ENCODE peak calls at places on chromosomes 6 and 20, in nine cellular contexts. One of them, this sample, is unnamed. For H3K27me3, the result is how much of the 10 kb centered on the place peaks cover.

GRCh38 chr20:50346372-50347347 is 156.0 kb downstream of the CEBPB start:
- DNase-seq in spleen: peak
- DNase-seq in stomach: peak
- DNase-seq in H1: no peak
- DNase-seq in K562: no peak
- DNase-seq in right lobe of liver: peak
- DNase-seq in IMR-90: peak
- DNase-seq in HCT116: no peak
- DNase-seq in sigmoid colon: peak
- DNase-seq in this sample: peak

GRCh38 chr6:14305629-14306028 is 188.1 kb downstream of the CD83 start:
- DNase-seq in spleen: no peak
- DNase-seq in stomach: no peak
- DNase-seq in H1: no peak
- DNase-seq in K562: no peak
- DNase-seq in right lobe of liver: no peak
- DNase-seq in IMR-90: no peak
- DNase-seq in HCT116: no peak
- DNase-seq in sigmoid colon: no peak
- DNase-seq in this sample: no peak

GRCh38 chr20:43752561-43753301 is 25.9 kb upstream of the GTSF1L start:
- DNase-seq in spleen: peak
- DNase-seq in stomach: peak
- DNase-seq in H1: no peak
- DNase-seq in K562: no peak
- DNase-seq in right lobe of liver: no peak
- DNase-seq in IMR-90: peak
- DNase-seq in HCT116: no peak
- DNase-seq in sigmoid colon: no peak
- DNase-seq in this sample: no peak

GRCh38 chr6:39420300-39421265 is 98.1 kb upstream of the KCNK16 start:
- DNase-seq in spleen: no peak
- DNase-seq in stomach: peak
- DNase-seq in H1: no peak
- DNase-seq in K562: no peak
- DNase-seq in right lobe of liver: no peak
- DNase-seq in IMR-90: peak
- DNase-seq in HCT116: no peak
- DNase-seq in sigmoid colon: peak
- DNase-seq in this sample: peak

GRCh38 chr20:36097751-36098151 is 56.8 kb upstream of the EPB41L1 start:
- DNase-seq in spleen: no peak
- DNase-seq in stomach: peak
- DNase-seq in H1: peak
- DNase-seq in K562: no peak
- DNase-seq in right lobe of liver: no peak
- DNase-seq in IMR-90: no peak
- DNase-seq in HCT116: no peak
- DNase-seq in sigmoid colon: no peak
- DNase-seq in this sample: no peak

GRCh38 chr6:161274488-161274858 is 612 bp upstream of the AGPAT4 start:
- DNase-seq in spleen: no peak
- DNase-seq in stomach: no peak
- DNase-seq in H1: no peak
- DNase-seq in K562: no peak
- DNase-seq in right lobe of liver: no peak
- DNase-seq in IMR-90: no peak
- DNase-seq in HCT116: no peak
- DNase-seq in sigmoid colon: no peak
- DNase-seq in this sample: no peak

GRCh38 chr6:163965426-163966348 is 551.2 kb downstream of the QKI start:
- DNase-seq in spleen: no peak
- DNase-seq in stomach: no peak
- DNase-seq in H1: no peak
- DNase-seq in K562: no peak
- DNase-seq in right lobe of liver: no peak
- DNase-seq in IMR-90: no peak
- DNase-seq in HCT116: no peak
- DNase-seq in sigmoid colon: no peak
- DNase-seq in this sample: peak

GRCh38 chr20:41956316-41957050 is 338.3 kb upstream of the CHD6 start:
- DNase-seq in spleen: no peak
- DNase-seq in stomach: no peak
- DNase-seq in H1: peak
- DNase-seq in K562: peak
- DNase-seq in right lobe of liver: no peak
- DNase-seq in IMR-90: no peak
- DNase-seq in HCT116: no peak
- DNase-seq in sigmoid colon: no peak
- DNase-seq in this sample: no peak

GRCh38 chr6:125882243-125882642 is 74.3 kb upstream of the HINT3 start:
- DNase-seq in spleen: no peak
- DNase-seq in stomach: no peak
- DNase-seq in H1: no peak
- DNase-seq in K562: no peak
- DNase-seq in right lobe of liver: no peak
- DNase-seq in IMR-90: no peak
- DNase-seq in HCT116: no peak
- DNase-seq in sigmoid colon: no peak
- DNase-seq in this sample: no peak

GRCh38 chr6:90238663-90239542 is 57.7 kb downstream of the BACH2 start:
- DNase-seq in spleen: no peak
- DNase-seq in stomach: no peak
- DNase-seq in H1: no peak
- DNase-seq in K562: no peak
- DNase-seq in right lobe of liver: no peak
- DNase-seq in IMR-90: no peak
- DNase-seq in HCT116: no peak
- DNase-seq in sigmoid colon: no peak
- DNase-seq in this sample: no peak

GRCh38 chr6:161374971-161375873 is 101.4 kb upstream of the AGPAT4 start:
- DNase-seq in spleen: peak
- DNase-seq in stomach: peak
- DNase-seq in H1: no peak
- DNase-seq in K562: peak
- DNase-seq in right lobe of liver: no peak
- DNase-seq in IMR-90: no peak
- DNase-seq in HCT116: no peak
- DNase-seq in sigmoid colon: peak
- DNase-seq in this sample: peak

GRCh38 chr6:35247642-35248231 is 11.8 kb upstream of the ZNF76 start:
- DNase-seq in spleen: no peak
- DNase-seq in stomach: no peak
- DNase-seq in H1: no peak
- DNase-seq in K562: no peak
- DNase-seq in right lobe of liver: no peak
- DNase-seq in IMR-90: no peak
- DNase-seq in HCT116: no peak
- DNase-seq in sigmoid colon: no peak
- DNase-seq in this sample: no peak

GRCh38 chr20:24837721-24838456 is 111.2 kb upstream of the CST7 start:
- DNase-seq in spleen: no peak
- DNase-seq in stomach: no peak
- DNase-seq in H1: no peak
- DNase-seq in K562: no peak
- DNase-seq in right lobe of liver: no peak
- DNase-seq in IMR-90: peak
- DNase-seq in HCT116: no peak
- DNase-seq in sigmoid colon: no peak
- DNase-seq in this sample: no peak

GRCh38 chr6:26476893-26477292 is 19.1 kb downstream of the BTN2A1 start:
- DNase-seq in spleen: no peak
- DNase-seq in stomach: no peak
- DNase-seq in H1: no peak
- DNase-seq in K562: no peak
- DNase-seq in right lobe of liver: no peak
- DNase-seq in IMR-90: no peak
- DNase-seq in HCT116: no peak
- DNase-seq in sigmoid colon: no peak
- DNase-seq in this sample: no peak

GRCh38 chr20:63137851-63138415 is 78.0 kb downstream of the YTHDF1 start:
- DNase-seq in spleen: peak
- DNase-seq in stomach: no peak
- DNase-seq in H1: no peak
- DNase-seq in K562: no peak
- DNase-seq in right lobe of liver: no peak
- DNase-seq in IMR-90: no peak
- DNase-seq in HCT116: no peak
- DNase-seq in sigmoid colon: no peak
- DNase-seq in this sample: no peak

GRCh38 chr6:109874086-109874485 is 104.0 kb upstream of the GPR6 start:
- DNase-seq in spleen: no peak
- DNase-seq in stomach: no peak
- DNase-seq in H1: no peak
- DNase-seq in K562: no peak
- DNase-seq in right lobe of liver: no peak
- DNase-seq in IMR-90: no peak
- DNase-seq in HCT116: no peak
- DNase-seq in sigmoid colon: peak
- DNase-seq in this sample: no peak

GRCh38 chr6:111423960-111424846 is 58.8 kb downstream of the REV3L start:
- DNase-seq in spleen: no peak
- DNase-seq in stomach: peak
- DNase-seq in H1: no peak
- DNase-seq in K562: no peak
- DNase-seq in right lobe of liver: no peak
- DNase-seq in IMR-90: peak
- DNase-seq in HCT116: no peak
- DNase-seq in sigmoid colon: peak
- DNase-seq in this sample: no peak

GRCh38 chr6:2791124-2792050 is 26.2 kb downstream of the WRNIP1 start:
- DNase-seq in spleen: no peak
- DNase-seq in stomach: peak
- DNase-seq in H1: no peak
- DNase-seq in K562: peak
- DNase-seq in right lobe of liver: peak
- DNase-seq in IMR-90: peak
- DNase-seq in HCT116: peak
- DNase-seq in sigmoid colon: peak
- DNase-seq in this sample: peak

GRCh38 chr6:116279232-116280160 is at the start of gene TSPYL1:
- DNase-seq in spleen: peak
- DNase-seq in stomach: peak
- DNase-seq in H1: peak
- DNase-seq in K562: peak
- DNase-seq in right lobe of liver: peak
- DNase-seq in IMR-90: peak
- DNase-seq in HCT116: peak
- DNase-seq in sigmoid colon: peak
- DNase-seq in this sample: peak
- TF ChIP-seq CTCF in spleen: peak
- TF ChIP-seq CTCF in stomach: no peak
- TF ChIP-seq CTCF in H1: no peak
- TF ChIP-seq CTCF in K562: no peak
- TF ChIP-seq CTCF in right lobe of liver: no peak
- TF ChIP-seq CTCF in IMR-90: peak
- TF ChIP-seq CTCF in HCT116: no peak
- TF ChIP-seq CTCF in sigmoid colon: no peak
- TF ChIP-seq CTCF in this sample: no peak

GRCh38 chr6:79078057-79078969 is at the start of gene PHIP:
- DNase-seq in spleen: peak
- DNase-seq in stomach: peak
- DNase-seq in H1: peak
- DNase-seq in K562: peak
- DNase-seq in right lobe of liver: peak
- DNase-seq in IMR-90: peak
- DNase-seq in HCT116: peak
- DNase-seq in sigmoid colon: peak
- DNase-seq in this sample: peak
- TF ChIP-seq POLR2A in spleen: peak
- TF ChIP-seq POLR2A in stomach: no peak
- TF ChIP-seq POLR2A in H1: peak
- TF ChIP-seq POLR2A in K562: peak
- TF ChIP-seq POLR2A in right lobe of liver: peak
- TF ChIP-seq POLR2A in IMR-90: peak
- TF ChIP-seq POLR2A in HCT116: peak
- TF ChIP-seq POLR2A in sigmoid colon: peak
- TF ChIP-seq POLR2A in this sample: peak

GRCh38 chr20:661474-662288 is 8.7 kb upstream of the SRXN1 start:
- DNase-seq in spleen: peak
- DNase-seq in stomach: no peak
- DNase-seq in H1: no peak
- DNase-seq in K562: no peak
- DNase-seq in right lobe of liver: no peak
- DNase-seq in IMR-90: no peak
- DNase-seq in HCT116: no peak
- DNase-seq in sigmoid colon: no peak
- DNase-seq in this sample: no peak
- H3K27me3 ChIP-seq in spleen: half or more
- H3K27me3 ChIP-seq in stomach: half or more
- H3K27me3 ChIP-seq in H1: under half
- H3K27me3 ChIP-seq in K562: under half
- H3K27me3 ChIP-seq in right lobe of liver: under half
- H3K27me3 ChIP-seq in IMR-90: half or more
- H3K27me3 ChIP-seq in HCT116: under half
- H3K27me3 ChIP-seq in sigmoid colon: under half
- H3K27me3 ChIP-seq in this sample: under half

GRCh38 chr20:18287915-18288747 is at the start of gene ZNF133:
- DNase-seq in spleen: peak
- DNase-seq in stomach: peak
- DNase-seq in H1: peak
- DNase-seq in K562: peak
- DNase-seq in right lobe of liver: peak
- DNase-seq in IMR-90: peak
- DNase-seq in HCT116: peak
- DNase-seq in sigmoid colon: peak
- DNase-seq in this sample: peak
- TF ChIP-seq CTCF in spleen: peak
- TF ChIP-seq CTCF in stomach: no peak
- TF ChIP-seq CTCF in H1: no peak
- TF ChIP-seq CTCF in K562: no peak
- TF ChIP-seq CTCF in right lobe of liver: no peak
- TF ChIP-seq CTCF in IMR-90: no peak
- TF ChIP-seq CTCF in HCT116: no peak
- TF ChIP-seq CTCF in sigmoid colon: no peak
- TF ChIP-seq CTCF in this sample: no peak

GRCh38 chr20:51926670-51927305 is 124.5 kb upstream of the SALL4 start:
- DNase-seq in spleen: no peak
- DNase-seq in stomach: no peak
- DNase-seq in H1: no peak
- DNase-seq in K562: no peak
- DNase-seq in right lobe of liver: no peak
- DNase-seq in IMR-90: no peak
- DNase-seq in HCT116: no peak
- DNase-seq in sigmoid colon: no peak
- DNase-seq in this sample: no peak
- TF ChIP-seq POLR2A in spleen: no peak
- TF ChIP-seq POLR2A in stomach: no peak
- TF ChIP-seq POLR2A in H1: no peak
- TF ChIP-seq POLR2A in K562: no peak
- TF ChIP-seq POLR2A in right lobe of liver: no peak
- TF ChIP-seq POLR2A in IMR-90: no peak
- TF ChIP-seq POLR2A in HCT116: no peak
- TF ChIP-seq POLR2A in sigmoid colon: no peak
- TF ChIP-seq POLR2A in this sample: no peak

GRCh38 chr20:59585714-59586404 is 18.5 kb upstream of the PHACTR3 start:
- DNase-seq in spleen: peak
- DNase-seq in stomach: no peak
- DNase-seq in H1: no peak
- DNase-seq in K562: no peak
- DNase-seq in right lobe of liver: no peak
- DNase-seq in IMR-90: no peak
- DNase-seq in HCT116: no peak
- DNase-seq in sigmoid colon: no peak
- DNase-seq in this sample: no peak
- H3K27me3 ChIP-seq in spleen: under half
- H3K27me3 ChIP-seq in stomach: under half
- H3K27me3 ChIP-seq in H1: under half
- H3K27me3 ChIP-seq in K562: half or more
- H3K27me3 ChIP-seq in right lobe of liver: under half
- H3K27me3 ChIP-seq in IMR-90: under half
- H3K27me3 ChIP-seq in HCT116: under half
- H3K27me3 ChIP-seq in sigmoid colon: under half
- H3K27me3 ChIP-seq in this sample: under half

GRCh38 chr6:152631376-152631775 is 5.8 kb downstream of the SYNE1 start:
- DNase-seq in spleen: no peak
- DNase-seq in stomach: no peak
- DNase-seq in H1: no peak
- DNase-seq in K562: no peak
- DNase-seq in right lobe of liver: no peak
- DNase-seq in IMR-90: no peak
- DNase-seq in HCT116: no peak
- DNase-seq in sigmoid colon: no peak
- DNase-seq in this sample: no peak
- TF ChIP-seq CTCF in spleen: no peak
- TF ChIP-seq CTCF in stomach: no peak
- TF ChIP-seq CTCF in H1: no peak
- TF ChIP-seq CTCF in K562: no peak
- TF ChIP-seq CTCF in right lobe of liver: no peak
- TF ChIP-seq CTCF in IMR-90: no peak
- TF ChIP-seq CTCF in HCT116: no peak
- TF ChIP-seq CTCF in sigmoid colon: no peak
- TF ChIP-seq CTCF in this sample: no peak